ENCODE peak calls at places on chromosomes 11 and 22, in seven cellular contexts. One of them, this sample, is unnamed.

GRCh38 chr11:11577246-11577855 is 44.5 kb downstream of the GALNT18 start:
- DNase-seq in fibroblast of mammary gland: peak
- DNase-seq in stomach: no peak
- DNase-seq in AG09309: no peak
- DNase-seq in neuronal stem cell: no peak
- DNase-seq in NT2/D1: no peak
- DNase-seq in H7: peak
- DNase-seq in this sample: no peak

GRCh38 chr11:1072821-1073231 is 1.8 kb upstream of the MUC2 start:
- DNase-seq in fibroblast of mammary gland: no peak
- DNase-seq in stomach: no peak
- DNase-seq in AG09309: no peak
- DNase-seq in neuronal stem cell: no peak
- DNase-seq in NT2/D1: no peak
- DNase-seq in H7: no peak
- DNase-seq in this sample: no peak

GRCh38 chr22:19766506-19767426 is 6.2 kb downstream of the TBX1 start:
- DNase-seq in fibroblast of mammary gland: no peak
- DNase-seq in stomach: peak
- DNase-seq in AG09309: no peak
- DNase-seq in neuronal stem cell: no peak
- DNase-seq in NT2/D1: no peak
- DNase-seq in H7: peak
- DNase-seq in this sample: no peak

GRCh38 chr22:44026630-44027511 is 2.8 kb downstream of the PARVB start:
- DNase-seq in fibroblast of mammary gland: peak
- DNase-seq in stomach: peak
- DNase-seq in AG09309: no peak
- DNase-seq in neuronal stem cell: no peak
- DNase-seq in NT2/D1: no peak
- DNase-seq in H7: no peak
- DNase-seq in this sample: peak

GRCh38 chr11:14554959-14555358 is 34.8 kb upstream of the PSMA1 start:
- DNase-seq in fibroblast of mammary gland: peak
- DNase-seq in stomach: no peak
- DNase-seq in AG09309: no peak
- DNase-seq in neuronal stem cell: no peak
- DNase-seq in NT2/D1: no peak
- DNase-seq in H7: no peak
- DNase-seq in this sample: no peak

GRCh38 chr22:46547179-46547882 is 9.9 kb upstream of the CELSR1 start:
- DNase-seq in fibroblast of mammary gland: peak
- DNase-seq in stomach: no peak
- DNase-seq in AG09309: no peak
- DNase-seq in neuronal stem cell: no peak
- DNase-seq in NT2/D1: no peak
- DNase-seq in H7: peak
- DNase-seq in this sample: peak

GRCh38 chr11:31375866-31376265 is 6.2 kb downstream of the DNAJC24 start:
- DNase-seq in fibroblast of mammary gland: no peak
- DNase-seq in stomach: no peak
- DNase-seq in AG09309: no peak
- DNase-seq in neuronal stem cell: no peak
- DNase-seq in NT2/D1: no peak
- DNase-seq in H7: no peak
- DNase-seq in this sample: no peak

GRCh38 chr11:117929568-117930207 is 486 bp upstream of the TMPRSS13 start:
- DNase-seq in fibroblast of mammary gland: no peak
- DNase-seq in stomach: no peak
- DNase-seq in AG09309: no peak
- DNase-seq in neuronal stem cell: no peak
- DNase-seq in NT2/D1: no peak
- DNase-seq in H7: no peak
- DNase-seq in this sample: no peak

GRCh38 chr11:12170984-12171383 is 60.6 kb downstream of the MICAL2 start:
- DNase-seq in fibroblast of mammary gland: peak
- DNase-seq in stomach: no peak
- DNase-seq in AG09309: no peak
- DNase-seq in neuronal stem cell: no peak
- DNase-seq in NT2/D1: no peak
- DNase-seq in H7: no peak
- DNase-seq in this sample: no peak

GRCh38 chr22:28799834-28800307 is 498 bp downstream of the XBP1 start:
- DNase-seq in fibroblast of mammary gland: peak
- DNase-seq in stomach: peak
- DNase-seq in AG09309: peak
- DNase-seq in neuronal stem cell: peak
- DNase-seq in NT2/D1: no peak
- DNase-seq in H7: no peak
- DNase-seq in this sample: peak

GRCh38 chr11:68003846-68004550 is at the start of gene UNC93B1:
- DNase-seq in fibroblast of mammary gland: peak
- DNase-seq in stomach: peak
- DNase-seq in AG09309: no peak
- DNase-seq in neuronal stem cell: peak
- DNase-seq in NT2/D1: peak
- DNase-seq in H7: peak
- DNase-seq in this sample: peak

GRCh38 chr11:47413908-47414684 is 5.7 kb downstream of the SLC39A13 start:
- DNase-seq in fibroblast of mammary gland: peak
- DNase-seq in stomach: no peak
- DNase-seq in AG09309: no peak
- DNase-seq in neuronal stem cell: no peak
- DNase-seq in NT2/D1: no peak
- DNase-seq in H7: no peak
- DNase-seq in this sample: no peak

GRCh38 chr11:107591446-107592236 is 694 bp downstream of the ELMOD1 start:
- DNase-seq in fibroblast of mammary gland: peak
- DNase-seq in stomach: no peak
- DNase-seq in AG09309: no peak
- DNase-seq in neuronal stem cell: peak
- DNase-seq in NT2/D1: no peak
- DNase-seq in H7: peak
- DNase-seq in this sample: no peak

GRCh38 chr11:69640260-69640994 is 529 bp upstream of the CCND1 start:
- DNase-seq in fibroblast of mammary gland: peak
- DNase-seq in stomach: peak
- DNase-seq in AG09309: no peak
- DNase-seq in neuronal stem cell: no peak
- DNase-seq in NT2/D1: no peak
- DNase-seq in H7: peak
- DNase-seq in this sample: peak

GRCh38 chr11:15158351-15159015 is 43.8 kb downstream of the INSC start:
- DNase-seq in fibroblast of mammary gland: peak
- DNase-seq in stomach: no peak
- DNase-seq in AG09309: no peak
- DNase-seq in neuronal stem cell: no peak
- DNase-seq in NT2/D1: no peak
- DNase-seq in H7: no peak
- DNase-seq in this sample: no peak

GRCh38 chr11:100930185-100930778 is 199.3 kb downstream of the PGR start:
- DNase-seq in fibroblast of mammary gland: peak
- DNase-seq in stomach: no peak
- DNase-seq in AG09309: peak
- DNase-seq in neuronal stem cell: peak
- DNase-seq in NT2/D1: peak
- DNase-seq in H7: no peak
- DNase-seq in this sample: no peak

GRCh38 chr11:120128392-120129172 is 9.3 kb downstream of the TRIM29 start:
- DNase-seq in fibroblast of mammary gland: peak
- DNase-seq in stomach: no peak
- DNase-seq in AG09309: peak
- DNase-seq in neuronal stem cell: no peak
- DNase-seq in NT2/D1: no peak
- DNase-seq in H7: no peak
- DNase-seq in this sample: peak

GRCh38 chr11:2578934-2579280 is 120.9 kb downstream of the KCNQ1OT1 start:
- DNase-seq in fibroblast of mammary gland: no peak
- DNase-seq in stomach: no peak
- DNase-seq in AG09309: no peak
- DNase-seq in neuronal stem cell: no peak
- DNase-seq in NT2/D1: no peak
- DNase-seq in H7: no peak
- DNase-seq in this sample: peak

DNA sequence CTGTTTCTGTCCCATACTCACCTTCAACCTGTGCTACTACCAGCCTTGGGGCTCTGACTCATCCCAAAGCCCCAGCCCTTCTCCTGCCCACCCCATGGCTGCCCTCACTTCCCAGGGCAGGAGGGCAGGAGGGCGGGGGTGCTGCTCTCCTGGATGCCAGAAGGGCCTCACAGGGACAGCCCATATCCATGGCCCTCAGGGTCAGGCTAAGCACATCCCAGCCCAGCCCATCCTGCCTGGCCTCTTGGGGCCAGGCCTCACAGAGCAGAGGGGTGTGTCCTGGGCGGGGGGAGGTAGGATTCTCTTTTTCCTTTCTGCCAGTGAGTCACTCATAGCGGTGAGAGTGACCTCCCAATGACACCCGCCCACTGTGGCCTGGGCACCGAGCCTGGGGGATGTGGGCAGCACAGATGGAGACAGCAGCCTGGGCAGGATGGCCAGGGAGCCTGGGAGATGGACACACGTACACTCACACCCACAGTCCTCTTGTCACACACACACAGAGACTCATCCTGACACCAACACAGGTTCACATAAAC is 2.4 kb downstream of the LTBP3 start:
- DNase-seq in fibroblast of mammary gland: peak
- DNase-seq in stomach: no peak
- DNase-seq in AG09309: peak
- DNase-seq in neuronal stem cell: no peak
- DNase-seq in NT2/D1: no peak
- DNase-seq in H7: no peak
- DNase-seq in this sample: peak
- H3K4me3 ChIP-seq in fibroblast of mammary gland: no peak
- H3K4me3 ChIP-seq in stomach: no peak
- H3K4me3 ChIP-seq in AG09309: no peak
- H3K4me3 ChIP-seq in neuronal stem cell: no peak
- H3K4me3 ChIP-seq in NT2/D1: no peak
- H3K4me3 ChIP-seq in H7: no peak
- H3K4me3 ChIP-seq in this sample: no peak

GRCh38 chr11:10564692-10565318 is 3.7 kb downstream of the LYVE1 start:
- DNase-seq in fibroblast of mammary gland: peak
- DNase-seq in stomach: no peak
- DNase-seq in AG09309: no peak
- DNase-seq in neuronal stem cell: no peak
- DNase-seq in NT2/D1: no peak
- DNase-seq in H7: no peak
- DNase-seq in this sample: no peak

GRCh38 chr11:10565493-10565892 is 3.0 kb downstream of the LYVE1 start:
- DNase-seq in fibroblast of mammary gland: no peak
- DNase-seq in stomach: no peak
- DNase-seq in AG09309: no peak
- DNase-seq in neuronal stem cell: no peak
- DNase-seq in NT2/D1: no peak
- DNase-seq in H7: no peak
- DNase-seq in this sample: no peak

GRCh38 chr11:10566257-10566956 is 2.1 kb downstream of the LYVE1 start:
- DNase-seq in fibroblast of mammary gland: no peak
- DNase-seq in stomach: no peak
- DNase-seq in AG09309: no peak
- DNase-seq in neuronal stem cell: no peak
- DNase-seq in NT2/D1: no peak
- DNase-seq in H7: no peak
- DNase-seq in this sample: no peak

GRCh38 chr11:10568486-10568941 is at the start of gene LYVE1:
- DNase-seq in fibroblast of mammary gland: peak
- DNase-seq in stomach: no peak
- DNase-seq in AG09309: no peak
- DNase-seq in neuronal stem cell: no peak
- DNase-seq in NT2/D1: no peak
- DNase-seq in H7: no peak
- DNase-seq in this sample: peak

DNA sequence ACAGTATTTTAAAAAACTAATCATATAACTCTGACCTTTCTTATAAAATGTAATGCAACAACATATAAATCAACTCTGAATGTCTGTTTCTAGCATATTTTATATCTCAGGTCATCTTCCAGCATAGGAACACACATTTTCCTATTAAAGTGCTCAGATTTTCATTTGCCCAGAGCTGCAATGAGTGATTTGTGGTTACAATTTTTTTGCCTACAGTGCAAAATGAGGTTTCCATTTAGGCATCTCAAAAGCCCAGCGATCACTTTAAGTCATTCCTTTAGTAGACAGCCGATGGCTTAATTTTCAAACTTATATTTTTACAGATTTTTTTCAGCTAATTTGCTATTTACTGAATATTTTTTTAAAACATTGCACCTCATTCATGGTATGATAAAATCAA is 999 bp downstream of the LYVE1 start:
- DNase-seq in fibroblast of mammary gland: no peak
- DNase-seq in stomach: no peak
- DNase-seq in AG09309: no peak
- DNase-seq in neuronal stem cell: no peak
- DNase-seq in NT2/D1: no peak
- DNase-seq in H7: no peak
- DNase-seq in this sample: no peak
- H3K4me3 ChIP-seq in fibroblast of mammary gland: no peak
- H3K4me3 ChIP-seq in stomach: no peak
- H3K4me3 ChIP-seq in AG09309: no peak
- H3K4me3 ChIP-seq in neuronal stem cell: no peak
- H3K4me3 ChIP-seq in NT2/D1: no peak
- H3K4me3 ChIP-seq in H7: no peak
- H3K4me3 ChIP-seq in this sample: no peak

DNA sequence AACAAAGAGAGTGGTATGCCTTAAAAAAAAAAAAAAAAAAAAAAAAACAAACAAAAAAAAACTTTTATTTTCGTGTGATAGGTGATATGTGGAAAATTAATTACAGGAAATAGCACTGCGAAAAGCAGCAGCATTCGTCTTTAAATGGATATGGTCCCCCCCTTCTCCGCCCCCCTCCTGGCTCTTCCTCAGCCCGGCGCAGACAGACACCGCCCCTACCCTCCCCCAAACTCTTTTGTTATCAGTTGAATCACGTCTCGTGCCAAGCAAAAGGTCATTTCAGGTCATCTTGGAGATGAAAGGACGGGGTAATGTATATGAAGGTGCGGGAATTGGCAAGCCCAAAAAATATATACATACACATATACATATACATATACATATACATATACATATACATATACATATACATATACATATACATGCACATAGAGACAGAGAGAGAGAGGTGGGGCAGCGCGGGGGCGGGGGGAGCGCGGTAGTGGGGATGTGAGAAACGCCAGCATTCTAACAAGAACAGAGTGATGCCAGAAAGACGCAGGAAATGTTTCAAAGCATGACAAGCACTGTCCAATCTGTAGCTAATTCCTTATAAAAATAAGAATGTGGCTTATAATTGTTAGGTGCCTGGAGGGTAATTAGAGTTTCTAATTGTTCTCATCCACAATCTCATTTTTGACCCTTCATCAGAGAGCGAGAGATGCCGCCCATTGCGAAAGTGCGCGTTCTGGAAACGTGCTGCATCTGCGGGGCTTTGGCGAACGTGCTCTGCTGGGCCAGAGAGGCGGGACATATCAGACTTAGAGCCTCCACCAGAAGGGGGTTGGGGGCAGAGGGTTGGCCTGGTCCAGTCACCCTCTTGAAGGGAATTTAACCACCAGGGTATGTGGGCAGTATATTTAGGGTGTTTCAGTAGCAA is 214.5 kb upstream of the UBASH3B start:
- DNase-seq in fibroblast of mammary gland: no peak
- DNase-seq in stomach: no peak
- DNase-seq in AG09309: no peak
- DNase-seq in neuronal stem cell: peak
- DNase-seq in NT2/D1: peak
- DNase-seq in H7: peak
- DNase-seq in this sample: peak
- H3K4me3 ChIP-seq in fibroblast of mammary gland: no peak
- H3K4me3 ChIP-seq in stomach: peak
- H3K4me3 ChIP-seq in AG09309: peak
- H3K4me3 ChIP-seq in neuronal stem cell: no peak
- H3K4me3 ChIP-seq in NT2/D1: peak
- H3K4me3 ChIP-seq in H7: peak
- H3K4me3 ChIP-seq in this sample: no peak

GRCh38 chr22:35410663-35411034 is 10.7 kb downstream of the MCM5 start:
- DNase-seq in fibroblast of mammary gland: no peak
- DNase-seq in stomach: no peak
- DNase-seq in AG09309: no peak
- DNase-seq in neuronal stem cell: no peak
- DNase-seq in NT2/D1: no peak
- DNase-seq in H7: no peak
- DNase-seq in this sample: no peak
- H3K4me3 ChIP-seq in fibroblast of mammary gland: no peak
- H3K4me3 ChIP-seq in stomach: no peak
- H3K4me3 ChIP-seq in AG09309: no peak
- H3K4me3 ChIP-seq in neuronal stem cell: no peak
- H3K4me3 ChIP-seq in NT2/D1: no peak
- H3K4me3 ChIP-seq in H7: no peak
- H3K4me3 ChIP-seq in this sample: no peak

This sample was measured in adrenal gland.